ENCODE peak calls at places on chromosomes 11 and 22, in seven cellular contexts. One of them, this sample, is unnamed.

GRCh38 chr11:92738281-92738680 is 231.2 kb upstream of the MTNR1B start:
- DNase-seq in tibial artery: no peak
- DNase-seq in AG04450: no peak
- DNase-seq in fibroblast of lung: peak
- DNase-seq in breast epithelium: no peak
- DNase-seq in tibial nerve: no peak
- DNase-seq in ascending aorta: no peak
- DNase-seq in this sample: no peak

GRCh38 chr22:50674606-50675552 is 2.3 kb downstream of the SHANK3 start:
- DNase-seq in breast epithelium: peak
- DNase-seq in ascending aorta: peak
- DNase-seq in tibial artery: no peak
- DNase-seq in AG04450: no peak
- DNase-seq in tibial nerve: no peak
- DNase-seq in fibroblast of lung: no peak
- DNase-seq in this sample: peak

GRCh38 chr11:11786771-11787170 is 55.0 kb upstream of the USP47 start:
- DNase-seq in fibroblast of lung: peak
- DNase-seq in tibial artery: no peak
- DNase-seq in ascending aorta: no peak
- DNase-seq in breast epithelium: no peak
- DNase-seq in AG04450: no peak
- DNase-seq in tibial nerve: no peak
- DNase-seq in this sample: no peak

GRCh38 chr11:44680982-44681597 is 45.7 kb upstream of the TSPAN18 start:
- DNase-seq in fibroblast of lung: no peak
- DNase-seq in ascending aorta: no peak
- DNase-seq in tibial artery: no peak
- DNase-seq in tibial nerve: no peak
- DNase-seq in AG04450: no peak
- DNase-seq in breast epithelium: no peak
- DNase-seq in this sample: no peak

GRCh38 chr11:103649401-103649895 is 387.0 kb upstream of the DDI1 start:
- DNase-seq in fibroblast of lung: no peak
- DNase-seq in tibial artery: no peak
- DNase-seq in AG04450: no peak
- DNase-seq in breast epithelium: no peak
- DNase-seq in tibial nerve: no peak
- DNase-seq in ascending aorta: no peak
- DNase-seq in this sample: no peak

GRCh38 chr22:28429711-28430110 is 249.9 kb downstream of the TTC28 start:
- DNase-seq in tibial artery: no peak
- DNase-seq in breast epithelium: no peak
- DNase-seq in fibroblast of lung: no peak
- DNase-seq in AG04450: no peak
- DNase-seq in ascending aorta: no peak
- DNase-seq in tibial nerve: no peak
- DNase-seq in this sample: no peak

GRCh38 chr11:56624661-56625110 is 10.0 kb upstream of the OR5M1 start:
- DNase-seq in fibroblast of lung: peak
- DNase-seq in breast epithelium: no peak
- DNase-seq in AG04450: no peak
- DNase-seq in tibial artery: no peak
- DNase-seq in ascending aorta: no peak
- DNase-seq in tibial nerve: no peak
- DNase-seq in this sample: no peak

GRCh38 chr11:1034001-1034400 is 2.5 kb downstream of the MUC6 start:
- DNase-seq in tibial nerve: no peak
- DNase-seq in tibial artery: no peak
- DNase-seq in breast epithelium: no peak
- DNase-seq in AG04450: no peak
- DNase-seq in ascending aorta: no peak
- DNase-seq in fibroblast of lung: no peak
- DNase-seq in this sample: no peak

GRCh38 chr11:121540627-121541026 is 87.9 kb upstream of the SORL1-AS1 start:
- DNase-seq in ascending aorta: no peak
- DNase-seq in tibial nerve: no peak
- DNase-seq in tibial artery: no peak
- DNase-seq in breast epithelium: no peak
- DNase-seq in AG04450: no peak
- DNase-seq in fibroblast of lung: no peak
- DNase-seq in this sample: no peak

GRCh38 chr11:1283091-1283511 is 26.3 kb downstream of the TOLLIP start:
- DNase-seq in fibroblast of lung: no peak
- DNase-seq in breast epithelium: no peak
- DNase-seq in tibial artery: no peak
- DNase-seq in AG04450: no peak
- DNase-seq in ascending aorta: no peak
- DNase-seq in tibial nerve: no peak
- DNase-seq in this sample: no peak

GRCh38 chr11:35662061-35662648 is 420 bp upstream of the TRIM44 start:
- DNase-seq in AG04450: no peak
- DNase-seq in ascending aorta: no peak
- DNase-seq in tibial nerve: no peak
- DNase-seq in tibial artery: no peak
- DNase-seq in breast epithelium: no peak
- DNase-seq in fibroblast of lung: peak
- DNase-seq in this sample: no peak

GRCh38 chr11:31254411-31254810 is 115.1 kb downstream of the DCDC1 start:
- DNase-seq in AG04450: no peak
- DNase-seq in breast epithelium: no peak
- DNase-seq in fibroblast of lung: peak
- DNase-seq in ascending aorta: no peak
- DNase-seq in tibial artery: no peak
- DNase-seq in tibial nerve: no peak
- DNase-seq in this sample: no peak

GRCh38 chr11:43790444-43790794 is 90.2 kb upstream of the ALKBH3 start:
- DNase-seq in fibroblast of lung: peak
- DNase-seq in tibial artery: no peak
- DNase-seq in breast epithelium: no peak
- DNase-seq in ascending aorta: no peak
- DNase-seq in AG04450: no peak
- DNase-seq in tibial nerve: no peak
- DNase-seq in this sample: no peak

GRCh38 chr11:66322732-66323427 is 6.0 kb upstream of the CD248 start:
- DNase-seq in ascending aorta: no peak
- DNase-seq in tibial nerve: peak
- DNase-seq in tibial artery: peak
- DNase-seq in breast epithelium: no peak
- DNase-seq in AG04450: no peak
- DNase-seq in fibroblast of lung: peak
- DNase-seq in this sample: no peak

GRCh38 chr11:8832571-8833260 is 78.3 kb upstream of the AKIP1 start:
- DNase-seq in fibroblast of lung: peak
- DNase-seq in breast epithelium: no peak
- DNase-seq in AG04450: peak
- DNase-seq in ascending aorta: no peak
- DNase-seq in tibial artery: no peak
- DNase-seq in tibial nerve: no peak
- DNase-seq in this sample: no peak

GRCh38 chr11:108009497-108010360 is 1.0 kb downstream of the CUL5 start:
- DNase-seq in ascending aorta: no peak
- DNase-seq in tibial artery: no peak
- DNase-seq in fibroblast of lung: peak
- DNase-seq in AG04450: no peak
- DNase-seq in breast epithelium: no peak
- DNase-seq in tibial nerve: no peak
- DNase-seq in this sample: no peak

GRCh38 chr11:10742460-10743208 is 8.4 kb upstream of the CTR9 start:
- DNase-seq in ascending aorta: no peak
- DNase-seq in tibial nerve: no peak
- DNase-seq in breast epithelium: no peak
- DNase-seq in AG04450: no peak
- DNase-seq in fibroblast of lung: peak
- DNase-seq in tibial artery: no peak
- DNase-seq in this sample: no peak

GRCh38 chr11:134276396-134277175 is 407 bp downstream of the GLB1L3 start:
- DNase-seq in ascending aorta: peak
- DNase-seq in breast epithelium: no peak
- DNase-seq in AG04450: no peak
- DNase-seq in tibial nerve: no peak
- DNase-seq in tibial artery: no peak
- DNase-seq in fibroblast of lung: no peak
- DNase-seq in this sample: no peak
- H3K27ac ChIP-seq in ascending aorta: no peak
- H3K27ac ChIP-seq in breast epithelium: no peak
- H3K27ac ChIP-seq in AG04450: no peak
- H3K27ac ChIP-seq in tibial nerve: no peak
- H3K27ac ChIP-seq in tibial artery: no peak
- H3K27ac ChIP-seq in fibroblast of lung: no peak
- H3K27ac ChIP-seq in this sample: peak

GRCh38 chr22:30198152-30198845 is 48.3 kb downstream of the LIF start:
- DNase-seq in tibial artery: no peak
- DNase-seq in ascending aorta: no peak
- DNase-seq in fibroblast of lung: peak
- DNase-seq in tibial nerve: no peak
- DNase-seq in AG04450: no peak
- DNase-seq in breast epithelium: no peak
- DNase-seq in this sample: no peak
- H3K27ac ChIP-seq in tibial artery: no peak
- H3K27ac ChIP-seq in ascending aorta: no peak
- H3K27ac ChIP-seq in fibroblast of lung: peak
- H3K27ac ChIP-seq in tibial nerve: no peak
- H3K27ac ChIP-seq in AG04450: peak
- H3K27ac ChIP-seq in breast epithelium: no peak
- H3K27ac ChIP-seq in this sample: no peak

GRCh38 chr11:129374993-129375721 is 491 bp upstream of the BARX2 start:
- DNase-seq in tibial artery: no peak
- DNase-seq in ascending aorta: no peak
- DNase-seq in AG04450: no peak
- DNase-seq in tibial nerve: no peak
- DNase-seq in fibroblast of lung: peak
- DNase-seq in breast epithelium: peak
- DNase-seq in this sample: peak
- H3K27ac ChIP-seq in tibial artery: no peak
- H3K27ac ChIP-seq in ascending aorta: no peak
- H3K27ac ChIP-seq in AG04450: no peak
- H3K27ac ChIP-seq in tibial nerve: no peak
- H3K27ac ChIP-seq in fibroblast of lung: no peak
- H3K27ac ChIP-seq in breast epithelium: peak
- H3K27ac ChIP-seq in this sample: no peak

GRCh38 chr11:117828641-117829368 is 4.3 kb upstream of the FXYD2 start:
- DNase-seq in ascending aorta: peak
- DNase-seq in tibial nerve: no peak
- DNase-seq in AG04450: peak
- DNase-seq in fibroblast of lung: peak
- DNase-seq in breast epithelium: no peak
- DNase-seq in tibial artery: peak
- DNase-seq in this sample: no peak

GRCh38 chr11:117827521-117828511 is 3.3 kb upstream of the FXYD2 start:
- DNase-seq in tibial nerve: no peak
- DNase-seq in tibial artery: peak
- DNase-seq in breast epithelium: no peak
- DNase-seq in fibroblast of lung: no peak
- DNase-seq in AG04450: no peak
- DNase-seq in ascending aorta: peak
- DNase-seq in this sample: no peak

GRCh38 chr11:117830072-117830471 is 5.5 kb upstream of the FXYD2 start:
- DNase-seq in ascending aorta: no peak
- DNase-seq in AG04450: no peak
- DNase-seq in fibroblast of lung: no peak
- DNase-seq in breast epithelium: no peak
- DNase-seq in tibial nerve: no peak
- DNase-seq in tibial artery: peak
- DNase-seq in this sample: no peak

GRCh38 chr11:117830674-117831351 is 6.3 kb upstream of the FXYD2 start:
- DNase-seq in fibroblast of lung: no peak
- DNase-seq in tibial nerve: no peak
- DNase-seq in AG04450: no peak
- DNase-seq in tibial artery: peak
- DNase-seq in breast epithelium: no peak
- DNase-seq in ascending aorta: no peak
- DNase-seq in this sample: no peak

GRCh38 chr11:117829369-117829725 is 4.8 kb upstream of the FXYD2 start:
- DNase-seq in ascending aorta: no peak
- DNase-seq in fibroblast of lung: no peak
- DNase-seq in tibial artery: peak
- DNase-seq in AG04450: no peak
- DNase-seq in breast epithelium: no peak
- DNase-seq in tibial nerve: no peak
- DNase-seq in this sample: no peak
- H3K27ac ChIP-seq in ascending aorta: no peak
- H3K27ac ChIP-seq in fibroblast of lung: no peak
- H3K27ac ChIP-seq in tibial artery: no peak
- H3K27ac ChIP-seq in AG04450: no peak
- H3K27ac ChIP-seq in breast epithelium: peak
- H3K27ac ChIP-seq in tibial nerve: no peak
- H3K27ac ChIP-seq in this sample: no peak

GRCh38 chr11:128714121-128714520 is 20.2 kb downstream of the FLI1 start:
- DNase-seq in tibial artery: no peak
- DNase-seq in ascending aorta: no peak
- DNase-seq in fibroblast of lung: no peak
- DNase-seq in tibial nerve: no peak
- DNase-seq in AG04450: no peak
- DNase-seq in breast epithelium: no peak
- DNase-seq in this sample: no peak
- H3K27ac ChIP-seq in tibial artery: no peak
- H3K27ac ChIP-seq in ascending aorta: no peak
- H3K27ac ChIP-seq in fibroblast of lung: no peak
- H3K27ac ChIP-seq in tibial nerve: no peak
- H3K27ac ChIP-seq in AG04450: no peak
- H3K27ac ChIP-seq in breast epithelium: no peak
- H3K27ac ChIP-seq in this sample: no peak

DNA sequence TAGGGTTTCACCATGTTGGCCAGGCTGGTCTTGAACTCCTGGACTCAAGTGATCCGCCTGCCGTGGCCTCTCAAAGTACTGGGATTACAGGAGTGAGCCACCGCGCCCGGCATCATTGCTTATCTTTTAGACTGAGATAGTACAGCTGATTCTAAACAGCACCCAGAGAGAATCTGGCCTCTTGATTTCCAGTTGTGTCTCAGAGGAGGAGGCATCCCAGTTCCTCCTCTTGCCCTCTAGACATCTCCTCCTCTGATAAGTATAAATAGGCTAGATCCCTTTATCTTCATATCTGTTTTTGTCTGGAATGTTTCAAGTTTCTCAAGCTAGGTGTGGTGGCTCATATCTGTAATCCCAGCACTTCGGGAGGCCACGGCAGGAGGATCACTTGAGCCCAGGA is 7.0 kb downstream of the MARK2 start:
- DNase-seq in tibial nerve: no peak
- DNase-seq in breast epithelium: no peak
- DNase-seq in tibial artery: no peak
- DNase-seq in fibroblast of lung: no peak
- DNase-seq in ascending aorta: no peak
- DNase-seq in AG04450: no peak
- DNase-seq in this sample: no peak
- H3K27ac ChIP-seq in tibial nerve: no peak
- H3K27ac ChIP-seq in breast epithelium: peak
- H3K27ac ChIP-seq in tibial artery: no peak
- H3K27ac ChIP-seq in fibroblast of lung: no peak
- H3K27ac ChIP-seq in ascending aorta: no peak
- H3K27ac ChIP-seq in AG04450: peak
- H3K27ac ChIP-seq in this sample: no peak

This sample was measured in caudate nucleus.